ENCODE peak calls at places on chromosomes 3 and 15, in nine cellular contexts. C, X, W, O, D, P, T, Q and H are unnamed samples.

GRCh38 chr3:143657391-143657790 is 190.9 kb downstream of the SLC9A9 start:
- DNase-seq in T (no peak), O (no peak), C (no peak), D (no peak), Q (no peak), W (no peak), X (no peak), P (no peak), H (no peak)

GRCh38 chr3:184586871-184587270 is 25.3 kb downstream of the EPHB3 start:
- DNase-seq in P (no peak), C (no peak), O (no peak), D (no peak), X (no peak), Q (no peak), T (no peak), W (no peak), H (no peak)

GRCh38 chr3:39124876-39125836 is 17.7 kb downstream of the TTC21A start:
- DNase-seq in W (no peak), Q (no peak), C (no peak), T (no peak), X (peak), P (no peak), O (no peak), D (no peak), H (no peak)

GRCh38 chr3:9786825-9787654 is 5.2 kb downstream of the TADA3 start:
- DNase-seq in P (no peak), O (no peak), W (no peak), T (no peak), D (no peak), Q (no peak), X (no peak), C (no peak), H (no peak)

GRCh38 chr3:67335813-67336212 is 318.6 kb downstream of the SUCLG2 start:
- DNase-seq in W (no peak), C (no peak), T (no peak), O (no peak), Q (no peak), D (no peak), P (no peak), X (no peak), H (peak)

GRCh38 chr3:112984485-112984884 is 6.3 kb upstream of the GTPBP8 start:
- DNase-seq in D (no peak), P (no peak), Q (no peak), O (peak), X (no peak), W (no peak), T (no peak), C (no peak), H (peak)

GRCh38 chr3:181712190-181712504 is 422 bp downstream of the SOX2 start:
- DNase-seq in P (no peak), Q (no peak), D (no peak), O (no peak), W (no peak), T (no peak), C (no peak), X (no peak), H (no peak)

GRCh38 chr15:41564286-41564959 is 5.4 kb downstream of the TYRO3 start:
- DNase-seq in D (peak), W (no peak), C (no peak), T (no peak), X (no peak), P (peak), O (peak), Q (peak), H (no peak)

GRCh38 chr15:36335659-36336058 is 243.8 kb upstream of the CDIN1 start:
- DNase-seq in W (no peak), X (no peak), C (no peak), T (no peak), D (no peak), P (no peak), Q (no peak), O (no peak), H (no peak)

GRCh38 chr3:78868570-78868969 is 899.2 kb downstream of the ROBO1 start:
- DNase-seq in O (peak), X (no peak), C (no peak), P (no peak), Q (no peak), D (no peak), W (no peak), T (no peak), H (no peak)

GRCh38 chr3:13470894-13471574 is 9.1 kb upstream of the HDAC11 start:
- DNase-seq in C (no peak), D (no peak), W (no peak), X (peak), P (no peak), O (peak), Q (no peak), T (no peak), H (no peak)

GRCh38 chr3:193313448-193313958 is 65.0 kb downstream of the ATP13A5 start:
- DNase-seq in P (no peak), O (no peak), Q (no peak), C (no peak), X (no peak), W (no peak), D (no peak), T (no peak), H (no peak)

GRCh38 chr3:43413676-43414368 is 127.5 kb downstream of the SNRK start:
- DNase-seq in P (no peak), Q (no peak), O (no peak), X (no peak), D (no peak), C (no peak), W (no peak), T (no peak), H (peak)

GRCh38 chr3:150275946-150276345 is 132.2 kb upstream of the TSC22D2 start:
- DNase-seq in W (no peak), T (no peak), X (no peak), Q (no peak), O (no peak), P (no peak), D (no peak), C (no peak), H (no peak)